ENCODE peak calls at places on chromosome 11, in ten cellular contexts. One of them, this sample, is unnamed.
A peak's percentile ranks its signal among the peaks of the same experiment; 100 is the strongest.

GRCh38 chr11:128458316-128458715 is 129.0 kb downstream of the ETS1 start:
- DNase-seq in fibroblast of mammary gland: peak; percentile 92
- DNase-seq in sigmoid colon: no peak
- DNase-seq in cardiac muscle cell: no peak
- DNase-seq in heart right ventricle: no peak
- DNase-seq in colonic mucosa: no peak
- DNase-seq in heart left ventricle: no peak
- DNase-seq in adrenal gland: no peak
- DNase-seq in fibroblast of pulmonary artery: peak; percentile 84
- DNase-seq in NB4: no peak
- DNase-seq in this sample: peak; percentile 89

GRCh38 chr11:57407521-57407920 is 17.1 kb upstream of the PRG2 start:
- DNase-seq in heart right ventricle: no peak
- DNase-seq in fibroblast of mammary gland: no peak
- DNase-seq in colonic mucosa: no peak
- DNase-seq in heart left ventricle: no peak
- DNase-seq in NB4: no peak
- DNase-seq in adrenal gland: no peak
- DNase-seq in cardiac muscle cell: no peak
- DNase-seq in sigmoid colon: no peak
- DNase-seq in fibroblast of pulmonary artery: no peak
- DNase-seq in this sample: no peak

GRCh38 chr11:66851251-66851620 is 5.6 kb upstream of the LRFN4 start:
- DNase-seq in heart right ventricle: no peak
- DNase-seq in cardiac muscle cell: no peak
- DNase-seq in NB4: no peak
- DNase-seq in adrenal gland: no peak
- DNase-seq in colonic mucosa: no peak
- DNase-seq in heart left ventricle: no peak
- DNase-seq in fibroblast of pulmonary artery: no peak
- DNase-seq in sigmoid colon: peak; percentile 46
- DNase-seq in fibroblast of mammary gland: no peak
- DNase-seq in this sample: no peak

GRCh38 chr11:69486773-69487266 is 5.4 kb downstream of the LINC01488 start:
- DNase-seq in NB4: no peak
- DNase-seq in colonic mucosa: no peak
- DNase-seq in adrenal gland: no peak
- DNase-seq in heart right ventricle: no peak
- DNase-seq in sigmoid colon: no peak
- DNase-seq in fibroblast of pulmonary artery: no peak
- DNase-seq in fibroblast of mammary gland: no peak
- DNase-seq in cardiac muscle cell: no peak
- DNase-seq in heart left ventricle: no peak
- DNase-seq in this sample: peak; percentile 27

GRCh38 chr11:10792385-10793068 is 16.2 kb downstream of the EIF4G2 start:
- DNase-seq in NB4: peak; percentile 84
- DNase-seq in fibroblast of mammary gland: peak; percentile 77
- DNase-seq in heart right ventricle: peak; percentile 88
- DNase-seq in adrenal gland: peak; percentile 91
- DNase-seq in fibroblast of pulmonary artery: peak; percentile 76
- DNase-seq in sigmoid colon: peak; percentile 92
- DNase-seq in cardiac muscle cell: peak; percentile 94
- DNase-seq in colonic mucosa: peak; percentile 92
- DNase-seq in heart left ventricle: peak; percentile 87
- DNase-seq in this sample: peak; percentile 64

GRCh38 chr11:112835556-112835955 is 125.7 kb upstream of the NCAM1 start:
- DNase-seq in adrenal gland: no peak
- DNase-seq in NB4: no peak
- DNase-seq in colonic mucosa: no peak
- DNase-seq in fibroblast of mammary gland: no peak
- DNase-seq in fibroblast of pulmonary artery: no peak
- DNase-seq in heart right ventricle: no peak
- DNase-seq in cardiac muscle cell: no peak
- DNase-seq in heart left ventricle: no peak
- DNase-seq in sigmoid colon: no peak
- DNase-seq in this sample: no peak

GRCh38 chr11:2664886-2665746 is 34.7 kb downstream of the KCNQ1OT1 start:
- DNase-seq in sigmoid colon: peak; percentile 53
- DNase-seq in heart right ventricle: no peak
- DNase-seq in heart left ventricle: peak; percentile 13
- DNase-seq in fibroblast of pulmonary artery: no peak
- DNase-seq in cardiac muscle cell: no peak
- DNase-seq in NB4: no peak
- DNase-seq in adrenal gland: peak; percentile 53
- DNase-seq in colonic mucosa: no peak
- DNase-seq in fibroblast of mammary gland: no peak
- DNase-seq in this sample: no peak

GRCh38 chr11:118953265-118953664 is 2.8 kb upstream of the UPK2 start:
- DNase-seq in fibroblast of pulmonary artery: peak; percentile 14
- DNase-seq in cardiac muscle cell: no peak
- DNase-seq in heart left ventricle: no peak
- DNase-seq in heart right ventricle: no peak
- DNase-seq in fibroblast of mammary gland: no peak
- DNase-seq in sigmoid colon: no peak
- DNase-seq in colonic mucosa: no peak
- DNase-seq in adrenal gland: no peak
- DNase-seq in NB4: peak; percentile 34
- DNase-seq in this sample: no peak

GRCh38 chr11:27698872-27699241 is 1.4 kb downstream of the BDNF start:
- DNase-seq in heart left ventricle: peak; percentile 84
- DNase-seq in heart right ventricle: peak; percentile 77
- DNase-seq in cardiac muscle cell: peak; percentile 88
- DNase-seq in fibroblast of pulmonary artery: peak; percentile 93
- DNase-seq in adrenal gland: peak; percentile 78
- DNase-seq in fibroblast of mammary gland: peak; percentile 76
- DNase-seq in sigmoid colon: peak; percentile 77
- DNase-seq in colonic mucosa: peak; percentile 76
- DNase-seq in NB4: peak; percentile 81
- DNase-seq in this sample: peak; percentile 90

GRCh38 chr11:70842256-70842655 is 410.1 kb downstream of the SHANK2 start:
- DNase-seq in sigmoid colon: no peak
- DNase-seq in fibroblast of mammary gland: no peak
- DNase-seq in cardiac muscle cell: no peak
- DNase-seq in colonic mucosa: no peak
- DNase-seq in adrenal gland: no peak
- DNase-seq in heart left ventricle: no peak
- DNase-seq in heart right ventricle: no peak
- DNase-seq in NB4: no peak
- DNase-seq in fibroblast of pulmonary artery: no peak
- DNase-seq in this sample: no peak

GRCh38 chr11:114348200-114349191 is 51.8 kb downstream of the C11orf71 start:
- DNase-seq in NB4: peak; percentile 68
- DNase-seq in heart left ventricle: peak; percentile 34
- DNase-seq in fibroblast of pulmonary artery: peak; percentile 87
- DNase-seq in colonic mucosa: peak; percentile 75
- DNase-seq in cardiac muscle cell: peak; percentile 76
- DNase-seq in adrenal gland: peak; percentile 61
- DNase-seq in heart right ventricle: peak; percentile 64
- DNase-seq in fibroblast of mammary gland: peak; percentile 77
- DNase-seq in sigmoid colon: no peak
- DNase-seq in this sample: peak; percentile 78

GRCh38 chr11:65293909-65294381 is 20.7 kb upstream of the CDC42EP2 start:
- DNase-seq in sigmoid colon: peak; percentile 93
- DNase-seq in fibroblast of pulmonary artery: peak; percentile 30
- DNase-seq in heart left ventricle: peak; percentile 57
- DNase-seq in cardiac muscle cell: no peak
- DNase-seq in colonic mucosa: no peak
- DNase-seq in NB4: no peak
- DNase-seq in heart right ventricle: peak; percentile 67
- DNase-seq in adrenal gland: peak; percentile 39
- DNase-seq in fibroblast of mammary gland: no peak
- DNase-seq in this sample: no peak

GRCh38 chr11:120089036-120090001 is 48.6 kb downstream of the TRIM29 start:
- DNase-seq in colonic mucosa: no peak
- DNase-seq in heart right ventricle: peak; percentile 8
- DNase-seq in fibroblast of pulmonary artery: no peak
- DNase-seq in NB4: no peak
- DNase-seq in fibroblast of mammary gland: no peak
- DNase-seq in adrenal gland: no peak
- DNase-seq in cardiac muscle cell: no peak
- DNase-seq in heart left ventricle: no peak
- DNase-seq in sigmoid colon: no peak
- DNase-seq in this sample: no peak

GRCh38 chr11:61914471-61915171 is 2.7 kb downstream of the RAB3IL1 start:
- DNase-seq in cardiac muscle cell: no peak
- DNase-seq in colonic mucosa: peak; percentile 14
- DNase-seq in NB4: no peak
- DNase-seq in heart left ventricle: no peak
- DNase-seq in fibroblast of pulmonary artery: no peak
- DNase-seq in heart right ventricle: peak; percentile 1
- DNase-seq in fibroblast of mammary gland: no peak
- DNase-seq in sigmoid colon: peak; percentile 42
- DNase-seq in adrenal gland: no peak
- DNase-seq in this sample: no peak

DNA sequence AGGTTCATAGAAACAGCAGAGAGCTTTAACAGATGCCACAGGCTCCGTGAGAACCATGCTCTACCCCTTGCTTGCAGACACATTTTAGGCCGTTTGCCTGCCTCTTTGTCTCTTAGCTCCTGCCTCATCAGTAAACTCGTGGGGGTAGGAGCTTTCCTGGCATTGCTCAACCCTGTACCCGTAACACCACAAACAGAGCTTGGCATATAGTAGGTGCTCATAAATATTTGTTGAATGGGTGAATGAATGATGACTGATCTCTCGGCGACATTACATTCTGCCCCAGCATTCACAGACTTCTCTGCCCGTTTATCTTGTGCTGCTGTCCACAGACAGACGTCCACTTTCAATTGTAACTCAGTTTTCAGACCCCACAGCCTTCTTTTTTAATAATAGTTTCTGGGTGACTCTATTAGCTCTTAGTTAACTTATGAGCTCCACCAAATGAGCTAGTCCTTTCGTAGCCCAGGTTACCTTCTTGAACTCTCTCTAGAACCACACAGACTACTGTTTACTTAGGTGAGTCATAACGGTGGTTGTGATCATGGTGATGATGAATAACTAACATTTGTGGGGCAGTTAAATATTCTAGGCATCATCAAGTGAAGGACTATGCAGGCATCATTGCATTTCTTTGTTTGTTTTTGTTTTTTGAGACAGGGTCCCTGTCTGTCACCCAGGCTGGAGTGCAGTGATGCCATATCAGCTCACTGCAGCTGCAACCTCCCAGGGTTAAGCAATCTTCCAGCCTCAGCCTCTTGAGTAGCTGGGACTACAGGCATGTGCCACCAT is 188.4 kb downstream of the ADAMTS15 start:
- DNase-seq in fibroblast of pulmonary artery: peak; percentile 67
- DNase-seq in adrenal gland: no peak
- DNase-seq in NB4: peak; percentile 31
- DNase-seq in fibroblast of mammary gland: peak; percentile 93
- DNase-seq in cardiac muscle cell: no peak
- DNase-seq in heart left ventricle: no peak
- DNase-seq in colonic mucosa: no peak
- DNase-seq in sigmoid colon: no peak
- DNase-seq in heart right ventricle: no peak
- DNase-seq in this sample: peak; percentile 66
- H3K4me3 ChIP-seq in fibroblast of pulmonary artery: no peak overlapping the region
- H3K4me3 ChIP-seq in adrenal gland: no peak overlapping the region
- H3K4me3 ChIP-seq in NB4: no peak overlapping the region
- H3K4me3 ChIP-seq in fibroblast of mammary gland: no peak overlapping the region
- H3K4me3 ChIP-seq in cardiac muscle cell: no peak overlapping the region
- H3K4me3 ChIP-seq in heart left ventricle: no peak overlapping the region
- H3K4me3 ChIP-seq in colonic mucosa: no peak overlapping the region
- H3K4me3 ChIP-seq in sigmoid colon: no peak overlapping the region
- H3K4me3 ChIP-seq in heart right ventricle: no peak overlapping the region
- H3K4me3 ChIP-seq in this sample: no peak overlapping the region

GRCh38 chr11:85809881-85810280 is 1.1 kb downstream of the SYTL2 start:
- DNase-seq in NB4: peak; percentile 75
- DNase-seq in cardiac muscle cell: peak; percentile 17
- DNase-seq in fibroblast of mammary gland: no peak
- DNase-seq in fibroblast of pulmonary artery: no peak
- DNase-seq in heart right ventricle: no peak
- DNase-seq in heart left ventricle: no peak
- DNase-seq in colonic mucosa: peak; percentile 58
- DNase-seq in sigmoid colon: no peak
- DNase-seq in adrenal gland: no peak
- DNase-seq in this sample: no peak
- TF ChIP-seq CTCF in NB4: no peak
- TF ChIP-seq CTCF in cardiac muscle cell: no peak
- TF ChIP-seq CTCF in fibroblast of mammary gland: peak; percentile 20
- TF ChIP-seq CTCF in fibroblast of pulmonary artery: no peak
- TF ChIP-seq CTCF in heart right ventricle: peak; percentile 16
- TF ChIP-seq CTCF in heart left ventricle: peak; percentile 25
- TF ChIP-seq CTCF in colonic mucosa: no peak
- TF ChIP-seq CTCF in sigmoid colon: no peak
- TF ChIP-seq CTCF in adrenal gland: no peak
- TF ChIP-seq CTCF in this sample: peak; percentile 43

DNA sequence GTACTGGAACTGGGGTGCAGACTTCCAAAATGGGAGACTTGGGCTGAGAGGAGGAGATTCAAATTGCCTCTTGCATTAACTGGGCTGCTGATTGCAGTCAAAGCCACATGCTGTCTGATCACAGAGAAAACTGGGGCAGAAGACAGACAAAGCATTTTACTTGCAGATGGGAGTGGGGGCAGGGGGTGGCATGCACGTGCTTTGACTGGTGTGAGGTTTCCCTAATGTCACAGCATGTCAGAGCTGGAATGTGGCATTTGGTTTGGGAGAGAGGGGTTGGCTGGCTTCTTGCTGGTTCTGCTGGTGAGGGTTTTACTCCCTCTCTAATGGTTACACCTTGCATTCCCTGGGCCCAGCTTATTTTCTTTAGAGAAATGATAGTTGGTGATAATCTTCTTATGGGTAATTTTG is 2.9 kb downstream of the TUB start:
- DNase-seq in heart left ventricle: no peak
- DNase-seq in fibroblast of mammary gland: no peak
- DNase-seq in adrenal gland: no peak
- DNase-seq in colonic mucosa: no peak
- DNase-seq in sigmoid colon: no peak
- DNase-seq in fibroblast of pulmonary artery: no peak
- DNase-seq in NB4: no peak
- DNase-seq in cardiac muscle cell: no peak
- DNase-seq in heart right ventricle: no peak
- DNase-seq in this sample: no peak
- H3K4me3 ChIP-seq in heart left ventricle: no peak overlapping the region
- H3K4me3 ChIP-seq in fibroblast of mammary gland: no peak overlapping the region
- H3K4me3 ChIP-seq in adrenal gland: no peak overlapping the region
- H3K4me3 ChIP-seq in colonic mucosa: no peak overlapping the region
- H3K4me3 ChIP-seq in sigmoid colon: no peak overlapping the region
- H3K4me3 ChIP-seq in fibroblast of pulmonary artery: no peak overlapping the region
- H3K4me3 ChIP-seq in NB4: no peak overlapping the region
- H3K4me3 ChIP-seq in cardiac muscle cell: no peak overlapping the region
- H3K4me3 ChIP-seq in heart right ventricle: no peak overlapping the region
- H3K4me3 ChIP-seq in this sample: no peak overlapping the region

GRCh38 chr11:12540913-12541587 is 133.2 kb upstream of the TEAD1 start:
- DNase-seq in cardiac muscle cell: no peak
- DNase-seq in sigmoid colon: peak; percentile 83
- DNase-seq in fibroblast of mammary gland: peak; percentile 94
- DNase-seq in heart right ventricle: no peak
- DNase-seq in fibroblast of pulmonary artery: peak; percentile 89
- DNase-seq in colonic mucosa: no peak
- DNase-seq in heart left ventricle: no peak
- DNase-seq in adrenal gland: peak; percentile 32
- DNase-seq in NB4: no peak
- DNase-seq in this sample: peak; percentile 96
- TF ChIP-seq CTCF in cardiac muscle cell: peak; percentile 37
- TF ChIP-seq CTCF in sigmoid colon: no peak
- TF ChIP-seq CTCF in fibroblast of mammary gland: peak; percentile 53
- TF ChIP-seq CTCF in heart right ventricle: no peak
- TF ChIP-seq CTCF in fibroblast of pulmonary artery: peak; percentile 50
- TF ChIP-seq CTCF in colonic mucosa: no peak
- TF ChIP-seq CTCF in heart left ventricle: peak; percentile 6
- TF ChIP-seq CTCF in adrenal gland: peak; percentile 39
- TF ChIP-seq CTCF in NB4: no peak
- TF ChIP-seq CTCF in this sample: peak; percentile 76